ENCODE peak calls at places on chromosome 15, in five cellular contexts. One of them, this sample, is unnamed.
A peak's percentile ranks its signal among the peaks of the same experiment; 100 is the strongest.

GRCh38 chr15:68389936-68390790 is 41.8 kb downstream of the ITGA11 start:
- DNase-seq in breast epithelium: peak; percentile 11
- DNase-seq in right atrium auricular region: peak; percentile 56
- DNase-seq in right cardiac atrium: no peak
- DNase-seq in left ventricle myocardium inferior: no peak
- DNase-seq in this sample: no peak

GRCh38 chr15:43776101-43776717 is 557 bp downstream of the ELL3 start:
- DNase-seq in breast epithelium: no peak
- DNase-seq in right atrium auricular region: no peak
- DNase-seq in right cardiac atrium: peak; percentile 37
- DNase-seq in left ventricle myocardium inferior: no peak
- DNase-seq in this sample: peak; percentile 37

GRCh38 chr15:22966321-22967083 is 13.7 kb downstream of the CYFIP1 start:
- DNase-seq in breast epithelium: no peak
- DNase-seq in right atrium auricular region: no peak
- DNase-seq in right cardiac atrium: no peak
- DNase-seq in left ventricle myocardium inferior: no peak
- DNase-seq in this sample: no peak

GRCh38 chr15:25939122-25939521 is 76.0 kb upstream of the ATP10A start:
- DNase-seq in breast epithelium: no peak
- DNase-seq in right atrium auricular region: no peak
- DNase-seq in right cardiac atrium: no peak
- DNase-seq in left ventricle myocardium inferior: no peak
- DNase-seq in this sample: no peak

GRCh38 chr15:64216722-64217428 is 54.1 kb upstream of the PPIB start:
- DNase-seq in breast epithelium: no peak
- DNase-seq in right atrium auricular region: no peak
- DNase-seq in right cardiac atrium: peak; percentile 56
- DNase-seq in left ventricle myocardium inferior: peak; percentile 25
- DNase-seq in this sample: peak; percentile 55

GRCh38 chr15:40926659-40927496 is 2.3 kb upstream of the DLL4 start:
- DNase-seq in breast epithelium: no peak
- DNase-seq in right atrium auricular region: no peak
- DNase-seq in right cardiac atrium: no peak
- DNase-seq in left ventricle myocardium inferior: no peak
- DNase-seq in this sample: no peak

GRCh38 chr15:95757171-95757570 is 573.3 kb upstream of the NR2F2 start:
- DNase-seq in breast epithelium: no peak
- DNase-seq in right atrium auricular region: no peak
- DNase-seq in right cardiac atrium: no peak
- DNase-seq in left ventricle myocardium inferior: no peak
- DNase-seq in this sample: no peak

GRCh38 chr15:68464451-68465090 is 32.6 kb upstream of the ITGA11 start:
- DNase-seq in breast epithelium: no peak
- DNase-seq in right atrium auricular region: peak; percentile 43
- DNase-seq in right cardiac atrium: no peak
- DNase-seq in left ventricle myocardium inferior: no peak
- DNase-seq in this sample: no peak

GRCh38 chr15:25186411-25186810 is 231.6 kb downstream of the SNRPN start:
- DNase-seq in breast epithelium: no peak
- DNase-seq in right atrium auricular region: no peak
- DNase-seq in right cardiac atrium: no peak
- DNase-seq in left ventricle myocardium inferior: no peak
- DNase-seq in this sample: no peak

GRCh38 chr15:71716990-71717389 is 93.4 kb upstream of the NR2E3 start:
- DNase-seq in breast epithelium: no peak
- DNase-seq in right atrium auricular region: no peak
- DNase-seq in right cardiac atrium: no peak
- DNase-seq in left ventricle myocardium inferior: no peak
- DNase-seq in this sample: no peak

GRCh38 chr15:31236184-31237041 is 90.2 kb upstream of the KLF13 start:
- DNase-seq in breast epithelium: peak; percentile 56
- DNase-seq in right atrium auricular region: peak; percentile 91
- DNase-seq in right cardiac atrium: peak; percentile 78
- DNase-seq in left ventricle myocardium inferior: peak; percentile 78
- DNase-seq in this sample: peak; percentile 34

GRCh38 chr15:52100807-52101206 is 11.8 kb downstream of the BCL2L10 start:
- DNase-seq in breast epithelium: peak; percentile 56
- DNase-seq in right atrium auricular region: peak; percentile 88
- DNase-seq in right cardiac atrium: peak; percentile 84
- DNase-seq in left ventricle myocardium inferior: peak; percentile 79
- DNase-seq in this sample: peak; percentile 54

GRCh38 chr15:56425276-56425675 is 39.7 kb downstream of the MNS1 start:
- DNase-seq in breast epithelium: no peak
- DNase-seq in right atrium auricular region: no peak
- DNase-seq in right cardiac atrium: no peak
- DNase-seq in left ventricle myocardium inferior: no peak
- DNase-seq in this sample: no peak

GRCh38 chr15:56428821-56429458 is 36.0 kb downstream of the MNS1 start:
- DNase-seq in breast epithelium: no peak
- DNase-seq in right atrium auricular region: no peak
- DNase-seq in right cardiac atrium: no peak
- DNase-seq in left ventricle myocardium inferior: no peak
- DNase-seq in this sample: peak; percentile 47

DNA sequence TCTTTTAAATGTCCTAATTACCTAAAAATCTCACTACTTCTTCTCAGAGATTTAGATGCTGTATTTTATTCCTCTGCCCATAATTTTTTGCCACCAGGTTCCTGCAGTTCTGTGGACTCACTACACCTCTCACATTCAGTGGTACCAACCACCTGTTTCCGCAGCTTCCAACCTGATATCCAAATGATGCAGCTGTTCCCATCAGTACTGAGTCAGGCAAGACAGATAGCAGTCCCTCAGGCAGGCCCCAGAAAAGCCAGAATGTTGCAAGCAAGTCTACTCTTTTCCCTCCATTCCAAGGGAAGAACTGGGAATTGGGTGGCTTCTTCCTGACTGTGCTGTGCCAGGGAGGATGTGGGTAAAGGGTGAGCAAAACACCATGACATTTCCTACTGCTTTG is 39.0 kb downstream of the MNS1 start:
- DNase-seq in breast epithelium: no peak
- DNase-seq in right atrium auricular region: no peak
- DNase-seq in right cardiac atrium: no peak
- DNase-seq in left ventricle myocardium inferior: no peak
- DNase-seq in this sample: no peak
- H3K4me3 ChIP-seq in breast epithelium: no peak overlapping the region
- H3K4me3 ChIP-seq in right atrium auricular region: no peak overlapping the region
- H3K4me3 ChIP-seq in right cardiac atrium: no peak overlapping the region
- H3K4me3 ChIP-seq in left ventricle myocardium inferior: no peak overlapping the region
- H3K4me3 ChIP-seq in this sample: no peak overlapping the region

GRCh38 chr15:93232840-93233239 is 143.8 kb upstream of the RGMA start:
- DNase-seq in breast epithelium: no peak
- DNase-seq in right atrium auricular region: no peak
- DNase-seq in right cardiac atrium: no peak
- DNase-seq in left ventricle myocardium inferior: no peak
- DNase-seq in this sample: no peak
- H3K4me3 ChIP-seq in breast epithelium: no peak overlapping the region
- H3K4me3 ChIP-seq in right atrium auricular region: no peak overlapping the region
- H3K4me3 ChIP-seq in right cardiac atrium: no peak overlapping the region
- H3K4me3 ChIP-seq in left ventricle myocardium inferior: no peak overlapping the region
- H3K4me3 ChIP-seq in this sample: no peak overlapping the region

DNA sequence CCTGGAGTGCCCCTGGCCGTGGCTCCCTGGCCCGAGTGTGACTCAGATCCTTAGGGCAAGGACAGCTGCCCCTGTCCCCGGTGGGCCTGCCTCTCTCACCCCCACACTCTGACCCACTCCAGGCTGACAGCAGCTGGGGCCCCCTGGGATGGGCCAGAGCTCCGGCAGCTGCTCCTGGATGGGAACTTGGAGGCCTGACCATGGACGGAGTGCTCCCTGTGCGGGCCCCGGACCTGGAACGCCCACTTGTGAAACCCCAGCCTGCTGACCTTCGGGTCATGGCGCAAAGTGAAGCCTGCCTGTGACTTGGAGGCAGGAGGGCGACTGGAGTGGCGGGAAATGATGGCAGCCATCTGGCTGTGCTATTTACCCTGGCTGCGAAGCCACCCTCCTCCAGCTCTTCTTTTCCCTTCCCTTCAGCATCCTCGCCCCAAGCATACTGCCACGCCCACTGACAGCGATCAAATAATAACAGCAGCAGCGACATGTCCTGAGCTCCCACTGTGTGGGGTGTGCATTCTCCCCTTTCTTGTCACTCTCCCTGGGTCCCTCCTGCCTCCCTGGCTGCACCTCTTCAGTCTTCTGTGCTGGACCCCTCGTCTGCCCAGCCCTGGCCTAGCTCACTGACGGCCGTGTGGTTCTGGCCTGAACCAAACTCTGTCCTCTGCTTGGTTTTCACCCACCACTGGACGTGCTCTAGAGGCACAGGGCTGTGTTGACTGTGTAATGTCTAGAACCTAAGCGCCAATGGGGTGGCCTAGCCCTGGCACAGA is 90.6 kb upstream of the MEF2A start:
- DNase-seq in breast epithelium: no peak
- DNase-seq in right atrium auricular region: peak; percentile 59
- DNase-seq in right cardiac atrium: peak; percentile 74
- DNase-seq in left ventricle myocardium inferior: peak; percentile 73
- DNase-seq in this sample: no peak
- H3K4me3 ChIP-seq in breast epithelium: no peak overlapping the region
- H3K4me3 ChIP-seq in right atrium auricular region: no peak overlapping the region
- H3K4me3 ChIP-seq in right cardiac atrium: no peak overlapping the region
- H3K4me3 ChIP-seq in left ventricle myocardium inferior: peak overlapping the region; percentile 59
- H3K4me3 ChIP-seq in this sample: no peak overlapping the region

GRCh38 chr15:57030011-57030410 is 111.6 kb downstream of the TCF12 start:
- DNase-seq in breast epithelium: no peak
- DNase-seq in right atrium auricular region: no peak
- DNase-seq in right cardiac atrium: no peak
- DNase-seq in left ventricle myocardium inferior: no peak
- DNase-seq in this sample: no peak

GRCh38 chr15:57032338-57032737 is 113.9 kb downstream of the TCF12 start:
- DNase-seq in breast epithelium: no peak
- DNase-seq in right atrium auricular region: no peak
- DNase-seq in right cardiac atrium: no peak
- DNase-seq in left ventricle myocardium inferior: no peak
- DNase-seq in this sample: no peak

GRCh38 chr15:57033715-57034439 is 115.4 kb downstream of the TCF12 start:
- DNase-seq in breast epithelium: no peak
- DNase-seq in right atrium auricular region: no peak
- DNase-seq in right cardiac atrium: no peak
- DNase-seq in left ventricle myocardium inferior: no peak
- DNase-seq in this sample: no peak

GRCh38 chr15:57031605-57032004 is 113.2 kb downstream of the TCF12 start:
- DNase-seq in breast epithelium: no peak
- DNase-seq in right atrium auricular region: no peak
- DNase-seq in right cardiac atrium: peak; percentile 21
- DNase-seq in left ventricle myocardium inferior: no peak
- DNase-seq in this sample: no peak

DNA sequence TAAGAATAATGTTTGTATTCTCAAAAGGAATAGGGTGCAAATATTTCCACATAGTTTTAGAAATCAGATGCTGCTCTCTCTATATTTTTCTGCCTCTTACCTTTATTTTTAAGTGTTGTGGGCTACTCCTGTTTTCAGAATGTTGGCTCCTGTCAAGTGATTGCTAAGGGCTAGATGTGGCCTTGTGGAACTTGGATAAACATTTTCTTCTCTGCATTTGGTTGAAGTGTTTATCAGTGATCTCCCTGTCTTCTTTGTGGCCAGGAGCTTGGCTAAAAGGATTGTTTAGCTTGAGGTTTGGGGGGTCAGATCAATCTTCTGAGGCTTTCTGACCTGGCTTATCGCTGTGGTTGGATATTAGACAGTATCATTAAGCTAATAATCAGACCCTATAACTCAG is 112.6 kb downstream of the TCF12 start:
- DNase-seq in breast epithelium: no peak
- DNase-seq in right atrium auricular region: no peak
- DNase-seq in right cardiac atrium: no peak
- DNase-seq in left ventricle myocardium inferior: no peak
- DNase-seq in this sample: no peak
- H3K4me3 ChIP-seq in breast epithelium: no peak overlapping the region
- H3K4me3 ChIP-seq in right atrium auricular region: no peak overlapping the region
- H3K4me3 ChIP-seq in right cardiac atrium: no peak overlapping the region
- H3K4me3 ChIP-seq in left ventricle myocardium inferior: no peak overlapping the region
- H3K4me3 ChIP-seq in this sample: no peak overlapping the region

GRCh38 chr15:39213385-39213840 is 367.5 kb upstream of the THBS1 start:
- DNase-seq in breast epithelium: peak; percentile 73
- DNase-seq in right atrium auricular region: peak; percentile 67
- DNase-seq in right cardiac atrium: peak; percentile 80
- DNase-seq in left ventricle myocardium inferior: peak; percentile 29
- DNase-seq in this sample: no peak
- H3K4me3 ChIP-seq in breast epithelium: no peak overlapping the region
- H3K4me3 ChIP-seq in right atrium auricular region: no peak overlapping the region
- H3K4me3 ChIP-seq in right cardiac atrium: peak overlapping the region; percentile 25
- H3K4me3 ChIP-seq in left ventricle myocardium inferior: no peak overlapping the region
- H3K4me3 ChIP-seq in this sample: no peak overlapping the region

DNA sequence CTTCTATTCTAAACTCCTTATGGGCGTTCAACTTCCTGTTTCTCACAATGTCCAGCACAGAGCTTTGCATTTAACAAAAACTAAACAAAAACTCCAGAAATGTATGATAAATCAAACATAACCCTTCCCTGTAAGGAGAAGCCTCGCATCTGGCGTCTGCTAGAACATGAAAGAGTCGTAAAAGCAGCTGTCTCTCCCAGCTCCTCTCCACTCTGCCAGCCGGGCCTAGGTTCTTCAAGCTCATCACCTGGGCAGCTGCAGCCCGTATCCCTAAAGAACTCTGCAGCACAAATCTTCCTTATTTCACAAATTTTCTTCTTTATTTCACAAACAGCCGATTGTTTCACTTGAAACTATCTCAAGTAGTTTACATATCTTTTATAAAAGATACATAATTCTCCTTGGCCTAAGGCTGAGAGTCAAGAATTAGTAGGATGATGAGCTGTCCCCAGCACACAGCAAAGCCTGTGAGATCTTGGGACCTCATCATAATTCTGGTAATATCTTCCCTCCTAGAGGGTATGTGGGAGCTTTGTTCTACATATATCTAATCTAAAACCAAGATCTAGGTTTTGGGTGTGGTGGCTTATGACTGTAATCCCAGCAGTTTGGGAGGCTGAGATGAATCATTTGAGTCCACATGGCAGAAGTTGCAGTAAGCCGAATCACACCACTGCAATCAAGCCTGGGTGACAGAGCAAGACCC is 35.3 kb downstream of the ANXA2 start:
- DNase-seq in breast epithelium: no peak
- DNase-seq in right atrium auricular region: no peak
- DNase-seq in right cardiac atrium: no peak
- DNase-seq in left ventricle myocardium inferior: no peak
- DNase-seq in this sample: no peak
- H3K4me3 ChIP-seq in breast epithelium: no peak overlapping the region
- H3K4me3 ChIP-seq in right atrium auricular region: no peak overlapping the region
- H3K4me3 ChIP-seq in right cardiac atrium: no peak overlapping the region
- H3K4me3 ChIP-seq in left ventricle myocardium inferior: no peak overlapping the region
- H3K4me3 ChIP-seq in this sample: no peak overlapping the region

DNA sequence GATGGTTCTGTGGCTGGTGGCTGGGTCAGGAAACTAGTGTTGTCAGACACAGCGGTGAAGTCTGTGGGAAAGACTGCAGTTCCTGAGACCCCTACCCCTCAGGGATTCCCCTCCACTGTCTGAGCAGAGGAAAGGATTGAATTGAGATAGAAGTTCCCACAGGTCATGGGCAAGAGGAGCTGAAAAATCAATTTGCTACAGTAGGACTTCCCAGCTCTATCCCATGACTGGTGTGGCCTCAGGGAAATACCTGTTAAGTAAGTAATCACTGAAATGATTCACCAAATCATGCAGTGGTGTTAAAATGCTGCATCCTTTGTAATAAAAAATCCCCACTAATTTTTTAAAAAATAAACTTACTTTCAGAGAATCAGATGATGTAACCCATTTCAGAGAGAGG is 45.0 kb upstream of the SPRED1 start:
- DNase-seq in breast epithelium: no peak
- DNase-seq in right atrium auricular region: no peak
- DNase-seq in right cardiac atrium: no peak
- DNase-seq in left ventricle myocardium inferior: no peak
- DNase-seq in this sample: no peak
- H3K4me3 ChIP-seq in breast epithelium: no peak overlapping the region
- H3K4me3 ChIP-seq in right atrium auricular region: no peak overlapping the region
- H3K4me3 ChIP-seq in right cardiac atrium: no peak overlapping the region
- H3K4me3 ChIP-seq in left ventricle myocardium inferior: no peak overlapping the region
- H3K4me3 ChIP-seq in this sample: no peak overlapping the region